ENCODE peak calls at places on chromosomes 7 and 10, in nine cellular contexts. Z, H, E, Q, I, U, A, L and C are unnamed samples. For H3K27me3, the result is how much of the 10 kb centered on the place peaks cover.

GRCh38 chr7:128705891-128706333 is 33.2 kb upstream of the CALU start:
- DNase-seq in Z (no peak), Q (no peak), U (no peak), A (no peak), L (no peak), I (peak), H (no peak), E (no peak), C (no peak)

GRCh38 chr7:85185355-85186082 is 1.3 kb downstream of the SEMA3D start:
- DNase-seq in Q (peak), L (peak), H (peak), E (peak), Z (peak), U (no peak), A (peak), I (peak), C (peak)

GRCh38 chr10:75191821-75192568 is 18.6 kb upstream of the VDAC2 start:
- DNase-seq in U (no peak), L (no peak), Q (no peak), Z (peak), H (no peak), I (peak), A (no peak), E (peak), C (no peak)

GRCh38 chr7:118059209-118059608 is 124.8 kb upstream of the LSM8 start:
- DNase-seq in H (no peak), Q (no peak), E (no peak), U (no peak), L (no peak), I (peak), Z (no peak), A (no peak), C (no peak)

GRCh38 chr7:128795129-128795528 is 3.4 kb downstream of the CCDC136 start:
- DNase-seq in E (no peak), H (peak), A (no peak), I (no peak), U (no peak), Q (no peak), L (no peak), Z (no peak), C (no peak)

GRCh38 chr7:99142727-99143521 is 984 bp downstream of the SMURF1 start:
- DNase-seq in U (peak), L (peak), A (peak), H (peak), E (peak), I (peak), Q (peak), Z (peak), C (peak)

GRCh38 chr10:44829426-44829825 is 81.7 kb upstream of the TMEM72 start:
- DNase-seq in Z (no peak), U (no peak), Q (no peak), E (no peak), I (no peak), A (no peak), L (no peak), H (no peak), C (no peak)

GRCh38 chr10:72764151-72764550 is 72.2 kb downstream of the MCU start:
- DNase-seq in A (no peak), I (peak), E (no peak), Q (no peak), U (no peak), H (no peak), L (no peak), Z (no peak), C (no peak)

GRCh38 chr7:20409961-20410360 is 79.3 kb downstream of the ITGB8 start:
- DNase-seq in U (no peak), I (no peak), Q (no peak), H (no peak), Z (no peak), E (no peak), L (no peak), A (no peak), C (no peak)

DNA sequence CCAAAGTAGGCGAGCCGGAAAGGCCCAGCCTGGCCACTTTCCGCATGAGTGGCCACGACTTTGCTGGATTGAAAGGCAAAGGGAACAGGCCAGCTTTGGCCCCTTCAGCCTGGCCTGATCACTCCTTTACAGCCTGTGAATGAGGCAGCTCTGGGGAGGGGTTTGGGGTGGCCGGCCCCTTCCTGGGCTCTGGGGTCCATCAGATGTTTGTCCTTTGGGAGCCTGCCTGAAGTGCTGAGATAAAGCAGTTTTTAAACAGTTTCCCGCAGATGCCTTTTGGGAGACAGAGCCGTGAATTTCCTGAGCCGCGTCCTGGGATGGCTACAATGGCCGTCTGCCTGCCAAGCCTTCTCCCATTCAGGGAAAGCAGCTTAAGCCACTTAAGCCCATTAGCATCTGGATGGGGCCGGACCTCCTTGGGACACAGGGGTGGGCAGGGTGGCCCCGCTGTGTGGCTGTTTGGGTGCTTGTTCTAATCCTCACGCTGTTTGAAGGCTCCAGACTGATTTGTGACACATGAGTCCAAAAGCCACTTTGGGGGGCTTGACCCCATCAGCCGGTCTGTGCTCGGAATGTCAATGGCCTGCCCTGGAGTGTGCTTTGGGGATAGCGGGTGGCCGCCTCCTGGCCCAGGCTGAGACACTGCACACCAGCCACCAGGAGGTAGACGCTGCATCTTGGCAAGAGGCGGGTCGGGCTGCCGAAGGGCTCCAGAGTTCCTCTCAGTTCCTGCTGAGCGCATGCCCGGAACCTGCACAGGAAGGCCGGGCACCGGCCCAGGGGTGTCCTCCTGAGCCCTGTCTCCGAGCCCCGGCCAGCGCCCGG is 38.9 kb downstream of the NKX6-2 start:
- DNase-seq in A (peak), Q (no peak), I (no peak), U (no peak), Z (no peak), L (no peak), H (peak), E (no peak), C (no peak)
- TF ChIP-seq CTCF in A (no peak), Q (no peak), I (no peak), U (no peak), Z (no peak), L (no peak), H (peak), E (no peak), C (no peak)

DNA sequence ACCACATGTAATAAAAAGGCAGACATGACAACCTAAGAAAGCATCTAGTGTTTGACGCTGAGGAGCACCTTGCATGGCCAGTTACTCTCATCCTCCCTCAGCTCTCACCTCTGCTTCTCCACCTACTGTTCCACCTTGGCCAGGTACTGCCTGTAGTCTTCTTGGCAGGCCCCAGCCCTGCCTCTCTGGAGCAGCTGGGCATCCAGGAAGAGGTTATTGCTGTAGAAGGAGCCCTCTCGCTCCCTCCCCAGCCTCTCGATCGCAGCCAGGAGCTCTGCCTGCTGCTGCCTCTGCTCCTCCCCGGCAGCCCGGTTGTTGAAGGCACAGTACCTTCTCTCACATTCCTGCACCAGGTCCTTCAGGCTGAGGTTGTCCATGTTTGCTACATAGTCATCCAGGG is 9.7 kb downstream of the GIMAP5 start:
- DNase-seq in I (no peak), A (no peak), H (no peak), E (no peak), Z (no peak), L (no peak), Q (no peak), U (no peak), C (no peak)
- H3K27me3 ChIP-seq in I (under half), A (under half), H (half or more), E (under half), Z (under half), L (under half), Q (under half), U (under half), C (under half)

DNA sequence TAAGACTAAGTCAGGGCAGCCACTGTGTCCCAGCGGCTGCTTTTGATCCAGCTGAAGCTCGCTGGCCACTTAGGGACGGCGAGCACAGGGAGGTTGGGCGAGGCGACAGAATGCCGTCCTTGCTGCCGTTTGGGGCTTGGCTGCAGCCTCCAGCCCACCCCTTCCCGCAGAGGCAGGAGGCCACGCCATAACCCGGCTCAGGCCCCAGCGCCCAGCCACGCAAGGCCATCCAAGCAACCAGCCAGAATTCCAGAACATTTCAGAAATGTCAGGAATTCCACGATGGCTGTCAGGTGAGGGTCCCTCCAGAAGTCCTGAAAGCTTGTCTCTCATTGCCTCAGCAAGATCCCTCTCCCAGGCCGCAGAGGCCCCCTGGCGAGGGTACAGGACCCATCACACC is 479.1 kb upstream of the FOXK1 start:
- DNase-seq in I (no peak), H (no peak), A (no peak), E (peak), U (no peak), L (no peak), Q (no peak), Z (no peak), C (no peak)
- TF ChIP-seq CTCF in I (no peak), H (no peak), A (no peak), E (no peak), U (no peak), L (no peak), Q (no peak), Z (no peak), C (no peak)

GRCh38 chr7:100949227-100949930 is at the start of gene MUC3A:
- DNase-seq in U (no peak), A (no peak), E (peak), H (no peak), Z (peak), L (no peak), Q (no peak), I (no peak), C (no peak)
- H3K27me3 ChIP-seq in U (under half), A (under half), E (under half), H (under half), Z (half or more), L (under half), Q (under half), I (half or more), C (under half)